ENCODE peak calls at places on chromosome 19, in five cellular contexts. D is suprapubic skin, C is GM23338, S is HepG2, J is GM12892. L is an unnamed sample.

GRCh38 chr19:4064551-4065260 is 2.0 kb downstream of the ZBTB7A start:
- DNase-seq in D (no peak), C (peak), S (no peak), J (no peak), L (no peak)

GRCh38 chr19:33622809-33623511 is 1.2 kb downstream of the CHST8 start:
- DNase-seq in D (no peak), C (peak), S (no peak), J (no peak), L (no peak)

GRCh38 chr19:38417544-38418506 is 8.2 kb downstream of the RASGRP4 start:
- DNase-seq in D (no peak), C (peak), S (no peak), J (peak), L (no peak)

GRCh38 chr19:32404939-32405430 is 585 bp upstream of the DPY19L3 start:
- DNase-seq in D (no peak), C (no peak), S (peak), J (no peak), L (peak)

GRCh38 chr19:32828643-32829344 is 40.8 kb downstream of the SLC7A9 start:
- DNase-seq in D (peak), C (no peak), S (no peak), J (no peak), L (no peak)

GRCh38 chr19:7673995-7674667 is 2.8 kb upstream of the MCEMP1 start:
- DNase-seq in D (no peak), C (peak), S (peak), J (no peak), L (peak)

GRCh38 chr19:28492616-28493015 is 720.3 kb downstream of the UQCRFS1 start:
- DNase-seq in D (no peak), C (no peak), S (no peak), J (no peak), L (no peak)

GRCh38 chr19:39413903-39414608 is 1.6 kb downstream of the PLEKHG2 start:
- DNase-seq in D (peak), C (peak), S (peak), J (no peak), L (no peak)

GRCh38 chr19:44260343-44260681 is 626 bp downstream of the ZNF233 start:
- DNase-seq in D (no peak), C (peak), S (no peak), J (no peak), L (no peak)

GRCh38 chr19:7927605-7928333 is 1.8 kb upstream of the CTXN1 start:
- DNase-seq in D (no peak), C (no peak), S (no peak), J (no peak), L (no peak)

DNA sequence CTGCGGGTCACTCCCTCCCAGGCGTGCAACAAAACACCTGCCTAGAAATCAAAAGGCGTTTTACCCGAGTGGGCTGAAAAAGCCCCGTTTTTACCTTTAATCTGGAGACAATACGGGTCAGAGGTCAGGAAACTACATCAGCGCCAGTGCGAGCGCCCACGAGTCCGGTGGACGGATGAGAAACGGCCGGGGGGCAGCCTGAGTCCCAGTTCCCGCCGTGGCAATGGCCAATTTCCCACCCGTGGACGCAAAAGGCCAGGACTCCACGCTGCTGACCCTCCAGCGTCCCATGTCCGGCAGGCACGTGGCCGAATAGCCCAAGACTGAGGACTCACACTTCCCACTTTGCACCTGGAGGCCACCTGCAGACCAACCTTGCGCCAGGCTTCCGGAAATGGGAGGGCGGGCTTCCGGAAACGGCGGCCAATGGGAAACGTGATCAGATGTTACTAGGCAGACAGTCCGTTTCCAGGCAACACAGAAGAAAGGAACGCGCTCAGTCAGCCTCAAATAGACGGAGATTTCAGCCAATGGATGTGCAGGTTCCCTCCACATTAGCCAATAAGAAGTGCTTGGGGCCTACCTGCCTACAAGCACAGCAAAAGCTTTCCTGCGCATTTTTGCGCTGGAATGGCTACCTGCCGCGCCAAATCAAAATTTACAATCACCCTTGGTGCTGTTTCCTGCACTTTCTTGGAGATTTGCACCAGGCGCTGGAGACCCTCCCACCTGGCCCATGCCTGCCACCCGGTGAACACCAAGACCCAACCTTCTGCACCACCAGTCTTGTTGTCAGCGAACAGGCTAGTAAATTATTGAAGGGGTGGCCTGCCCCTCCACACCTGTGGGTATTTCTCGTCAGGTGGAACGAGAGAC is 47.4 kb downstream of the ZFP14 start:
- DNase-seq in D (peak), C (peak), S (no peak), J (peak), L (peak)
- TF ChIP-seq POLR2AphosphoS5 in D (peak), C (peak), S (no peak), J (no peak), L (peak)

GRCh38 chr19:1910169-1910568 is 5.0 kb downstream of the ADAT3 start:
- DNase-seq in D (no peak), C (no peak), S (no peak), J (no peak), L (no peak)
- TF ChIP-seq POLR2AphosphoS5 in D (no peak), C (no peak), S (no peak), J (no peak), L (no peak)

GRCh38 chr19:46288896-46289588 is 7.8 kb upstream of the HIF3A start:
- DNase-seq in D (no peak), C (no peak), S (peak), J (no peak), L (no peak)
- TF ChIP-seq POLR2AphosphoS5 in D (no peak), C (no peak), S (no peak), J (no peak), L (peak)

GRCh38 chr19:14731200-14731599 is 41.4 kb downstream of the ZNF333 start:
- DNase-seq in D (no peak), C (peak), S (peak), J (no peak), L (no peak)
- TF ChIP-seq POLR2AphosphoS5 in D (no peak), C (no peak), S (no peak), J (no peak), L (no peak)

GRCh38 chr19:17305211-17305516 is 508 bp upstream of the MRPL34 start:
- DNase-seq in D (no peak), C (no peak), S (no peak), J (no peak), L (no peak)
- TF ChIP-seq POLR2AphosphoS5 in D (peak), C (no peak), S (no peak), J (no peak), L (no peak)

GRCh38 chr19:53907193-53907581 is 1.9 kb upstream of the CACNG7 start:
- DNase-seq in D (no peak), C (peak), S (no peak), J (no peak), L (no peak)

GRCh38 chr19:53907690-53908089 is 1.4 kb upstream of the CACNG7 start:
- DNase-seq in D (no peak), C (no peak), S (no peak), J (no peak), L (no peak)

GRCh38 chr19:53909471-53910169 is 542 bp downstream of the CACNG7 start:
- DNase-seq in D (no peak), C (peak), S (no peak), J (no peak), L (no peak)

GRCh38 chr19:53908933-53909415 is at the start of gene CACNG7:
- DNase-seq in D (no peak), C (peak), S (no peak), J (no peak), L (no peak)

DNA sequence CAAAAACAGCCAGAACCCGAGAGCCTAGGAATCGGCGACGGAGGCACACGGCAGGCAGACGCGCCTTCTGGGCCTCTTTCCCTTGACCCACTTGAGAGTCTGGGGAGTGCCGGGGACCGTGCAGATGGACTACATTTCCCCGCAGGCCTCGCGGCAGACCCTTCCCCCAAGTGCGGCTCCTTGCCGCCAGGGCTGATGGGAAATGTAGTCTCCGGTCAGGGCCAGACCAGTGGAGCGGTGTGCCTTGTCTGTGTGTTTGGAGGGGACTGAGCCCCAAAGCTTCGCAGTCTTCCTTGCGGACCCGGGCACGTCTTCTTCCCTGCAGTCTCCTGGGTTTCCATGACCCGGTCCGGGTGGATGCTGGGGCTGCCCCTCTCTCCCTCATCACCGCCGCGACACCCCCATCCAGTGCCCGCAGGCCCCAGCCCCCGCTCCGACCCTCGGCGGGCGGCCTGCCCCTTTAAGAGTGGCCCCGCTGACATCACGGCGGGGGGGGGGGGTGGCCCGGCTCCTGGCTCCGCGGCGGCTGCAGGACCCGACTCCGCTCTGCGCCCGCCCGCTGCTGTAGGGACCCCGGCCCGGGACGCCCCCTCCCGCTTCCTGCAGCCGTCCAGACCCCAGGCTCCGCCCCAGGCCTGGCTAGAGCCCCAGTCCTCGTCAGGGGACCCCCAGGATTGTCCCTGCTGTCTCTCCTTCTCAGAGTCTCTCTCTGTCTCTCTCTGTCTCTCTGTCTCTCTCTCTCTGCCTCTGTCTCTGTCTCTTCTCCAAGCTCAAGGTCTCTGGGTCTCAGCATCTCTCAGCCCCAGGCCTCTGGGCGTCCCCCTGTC is 759 bp upstream of the CACNG7 start:
- DNase-seq in D (no peak), C (peak), S (no peak), J (no peak), L (no peak)
- TF ChIP-seq POLR2AphosphoS5 in D (no peak), C (peak), S (no peak), J (no peak), L (no peak)

DNA sequence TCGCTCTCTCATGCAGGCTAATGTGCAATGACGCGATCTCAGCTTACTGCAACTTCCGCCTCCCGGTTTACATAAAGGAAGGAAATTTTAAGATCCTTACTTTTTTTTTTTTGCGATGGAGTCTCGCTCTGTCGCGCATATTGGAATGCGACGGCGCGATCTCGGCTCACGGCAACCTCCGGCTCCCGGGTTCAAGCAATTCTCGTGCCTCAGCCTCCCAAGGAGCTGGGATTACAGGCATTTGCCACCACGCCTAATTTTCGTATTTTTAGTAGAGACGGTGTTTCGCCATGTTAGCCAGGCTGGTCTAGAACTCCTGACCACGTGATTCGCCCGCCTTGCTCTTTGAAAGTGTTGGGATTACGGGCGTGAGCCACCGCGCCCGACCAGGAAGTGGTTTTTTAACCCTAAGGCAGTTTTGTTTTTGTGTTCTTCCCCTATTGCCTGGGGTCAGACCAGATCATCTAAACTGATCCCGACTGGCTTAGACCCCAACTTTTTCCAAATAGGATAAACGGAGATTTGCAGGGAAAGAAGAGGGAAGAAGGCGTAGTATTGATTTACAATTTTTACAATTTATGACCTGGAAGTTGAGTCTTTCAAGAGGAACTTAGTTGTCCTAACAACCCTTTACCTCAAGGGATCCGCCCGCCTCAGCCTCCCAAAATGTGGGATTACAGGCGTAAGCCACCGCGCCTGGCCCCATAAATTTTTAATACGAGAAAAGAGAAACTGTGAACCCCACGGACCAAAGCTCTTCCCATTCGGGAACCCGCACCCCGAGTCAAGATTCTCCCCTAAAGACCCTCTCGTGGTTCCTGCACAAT is 142.0 kb downstream of the ZNF737 start:
- DNase-seq in D (peak), C (peak), S (no peak), J (no peak), L (no peak)
- TF ChIP-seq POLR2AphosphoS5 in D (no peak), C (peak), S (no peak), J (no peak), L (peak)

DNA sequence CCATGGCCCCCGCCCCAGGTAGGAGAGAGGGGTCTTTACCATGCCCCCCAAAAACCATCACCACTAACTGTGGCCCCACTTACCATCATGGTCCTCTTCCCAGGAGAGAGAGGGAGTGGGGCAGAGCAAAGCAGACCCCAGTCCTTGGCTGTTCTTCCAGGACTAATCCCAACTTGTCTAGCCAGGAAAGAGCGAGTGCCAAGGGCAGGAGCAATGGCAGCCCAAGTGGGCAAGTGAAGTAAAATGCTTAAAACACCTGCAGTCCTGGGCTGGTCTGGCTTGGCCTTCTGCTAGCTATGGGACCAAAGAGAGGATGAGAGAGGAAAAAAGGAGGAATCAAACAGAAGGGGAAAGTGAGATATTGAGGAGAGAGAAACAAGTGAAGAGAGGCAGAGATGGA is 17.9 kb downstream of the ZSWIM4 start:
- DNase-seq in D (no peak), C (no peak), S (no peak), J (no peak), L (no peak)
- TF ChIP-seq POLR2AphosphoS5 in D (no peak), C (no peak), S (no peak), J (no peak), L (no peak)